ENCODE peak calls at places on chromosomes 4 and X, in five cellular contexts. One of them, this sample, is unnamed.

GRCh38 chr4:136329042-136329662 is 1203.1 kb downstream of the PCDH18 start:
- DNase-seq in WTC11: no peak
- DNase-seq in bronchial epithelial cell: no peak
- DNase-seq in cardiac muscle cell: no peak
- DNase-seq in osteocyte: no peak
- DNase-seq in this sample: no peak

GRCh38 chrX:17464196-17464595 is 89.2 kb downstream of the NHS start:
- DNase-seq in WTC11: no peak
- DNase-seq in bronchial epithelial cell: peak; percentile 69
- DNase-seq in cardiac muscle cell: peak; percentile 32
- DNase-seq in osteocyte: no peak
- DNase-seq in this sample: no peak

GRCh38 chr4:19309365-19309764 is 942.3 kb upstream of the SLIT2 start:
- DNase-seq in WTC11: no peak
- DNase-seq in bronchial epithelial cell: peak; percentile 46
- DNase-seq in cardiac muscle cell: peak; percentile 79
- DNase-seq in osteocyte: no peak
- DNase-seq in this sample: no peak

GRCh38 chrX:137988470-137988869 is 422.5 kb downstream of the ZIC3 start:
- DNase-seq in WTC11: no peak
- DNase-seq in bronchial epithelial cell: no peak
- DNase-seq in cardiac muscle cell: no peak
- DNase-seq in osteocyte: no peak
- DNase-seq in this sample: no peak

GRCh38 chr4:100547541-100548208 is 29.9 kb upstream of the EMCN start:
- DNase-seq in WTC11: peak; percentile 33
- DNase-seq in bronchial epithelial cell: no peak
- DNase-seq in cardiac muscle cell: no peak
- DNase-seq in osteocyte: no peak
- DNase-seq in this sample: no peak

GRCh38 chr4:65893311-65893710 is 223.0 kb upstream of the EPHA5 start:
- DNase-seq in WTC11: no peak
- DNase-seq in bronchial epithelial cell: no peak
- DNase-seq in cardiac muscle cell: no peak
- DNase-seq in osteocyte: no peak
- DNase-seq in this sample: no peak

GRCh38 chr4:91212140-91212681 is 1085.0 kb downstream of the CCSER1 start:
- DNase-seq in WTC11: no peak
- DNase-seq in bronchial epithelial cell: no peak
- DNase-seq in cardiac muscle cell: no peak
- DNase-seq in osteocyte: no peak
- DNase-seq in this sample: no peak

GRCh38 chr4:71239365-71239764 is 99.5 kb upstream of the SLC4A4 start:
- DNase-seq in WTC11: no peak
- DNase-seq in bronchial epithelial cell: peak; percentile 74
- DNase-seq in cardiac muscle cell: no peak
- DNase-seq in osteocyte: no peak
- DNase-seq in this sample: no peak

GRCh38 chr4:145420595-145421214 is 60.9 kb upstream of the SMAD1 start:
- DNase-seq in WTC11: no peak
- DNase-seq in bronchial epithelial cell: no peak
- DNase-seq in cardiac muscle cell: peak; percentile 40
- DNase-seq in osteocyte: no peak
- DNase-seq in this sample: no peak

GRCh38 chrX:11375614-11376119 is 82.5 kb downstream of the AMELX start:
- DNase-seq in WTC11: no peak
- DNase-seq in bronchial epithelial cell: no peak
- DNase-seq in cardiac muscle cell: no peak
- DNase-seq in osteocyte: no peak
- DNase-seq in this sample: no peak

GRCh38 chr4:1825326-1825725 is 30.6 kb downstream of the LETM1 start:
- DNase-seq in WTC11: no peak
- DNase-seq in bronchial epithelial cell: no peak
- DNase-seq in cardiac muscle cell: no peak
- DNase-seq in osteocyte: no peak
- DNase-seq in this sample: no peak

GRCh38 chr4:17577660-17578481 is 873 bp downstream of the LAP3 start:
- DNase-seq in WTC11: peak; percentile 54
- DNase-seq in bronchial epithelial cell: peak; percentile 18
- DNase-seq in cardiac muscle cell: peak; percentile 33
- DNase-seq in osteocyte: no peak
- DNase-seq in this sample: peak; percentile 56

GRCh38 chrX:82038793-82039192 is 836.9 kb downstream of the SH3BGRL start:
- DNase-seq in WTC11: no peak
- DNase-seq in bronchial epithelial cell: no peak
- DNase-seq in cardiac muscle cell: no peak
- DNase-seq in osteocyte: no peak
- DNase-seq in this sample: no peak

GRCh38 chrX:2468406-2469195 is 32.2 kb downstream of the DHRSX start:
- DNase-seq in WTC11: no peak
- DNase-seq in bronchial epithelial cell: no peak
- DNase-seq in cardiac muscle cell: no peak
- DNase-seq in osteocyte: no peak
- DNase-seq in this sample: no peak

GRCh38 chr4:168496834-168497233 is at the start of gene PALLD:
- DNase-seq in WTC11: no peak
- DNase-seq in bronchial epithelial cell: no peak
- DNase-seq in cardiac muscle cell: peak; percentile 26
- DNase-seq in osteocyte: no peak
- DNase-seq in this sample: peak; percentile 5

GRCh38 chr4:40473578-40474388 is 138.7 kb downstream of the CHRNA9 start:
- DNase-seq in WTC11: no peak
- DNase-seq in bronchial epithelial cell: no peak
- DNase-seq in cardiac muscle cell: no peak
- DNase-seq in osteocyte: no peak
- DNase-seq in this sample: peak; percentile 4

GRCh38 chrX:86806786-86807185 is 658.5 kb downstream of the DACH2 start:
- DNase-seq in WTC11: peak; percentile 21
- DNase-seq in bronchial epithelial cell: peak; percentile 4
- DNase-seq in cardiac muscle cell: no peak
- DNase-seq in osteocyte: no peak
- DNase-seq in this sample: peak; percentile 8

GRCh38 chrX:133610056-133610455 is 194.8 kb upstream of the GPC4 start:
- DNase-seq in WTC11: no peak
- DNase-seq in bronchial epithelial cell: no peak
- DNase-seq in cardiac muscle cell: peak; percentile 2
- DNase-seq in osteocyte: no peak
- DNase-seq in this sample: no peak

GRCh38 chrX:96566856-96567255 is 117.8 kb upstream of the DIAPH2 start:
- DNase-seq in WTC11: no peak
- DNase-seq in bronchial epithelial cell: no peak
- DNase-seq in cardiac muscle cell: no peak
- DNase-seq in osteocyte: no peak
- DNase-seq in this sample: no peak

GRCh38 chr4:185165605-185166063 is 22.6 kb downstream of the SLC25A4 start:
- DNase-seq in WTC11: no peak
- DNase-seq in bronchial epithelial cell: no peak
- DNase-seq in cardiac muscle cell: peak; percentile 95
- DNase-seq in osteocyte: no peak
- DNase-seq in this sample: no peak

DNA sequence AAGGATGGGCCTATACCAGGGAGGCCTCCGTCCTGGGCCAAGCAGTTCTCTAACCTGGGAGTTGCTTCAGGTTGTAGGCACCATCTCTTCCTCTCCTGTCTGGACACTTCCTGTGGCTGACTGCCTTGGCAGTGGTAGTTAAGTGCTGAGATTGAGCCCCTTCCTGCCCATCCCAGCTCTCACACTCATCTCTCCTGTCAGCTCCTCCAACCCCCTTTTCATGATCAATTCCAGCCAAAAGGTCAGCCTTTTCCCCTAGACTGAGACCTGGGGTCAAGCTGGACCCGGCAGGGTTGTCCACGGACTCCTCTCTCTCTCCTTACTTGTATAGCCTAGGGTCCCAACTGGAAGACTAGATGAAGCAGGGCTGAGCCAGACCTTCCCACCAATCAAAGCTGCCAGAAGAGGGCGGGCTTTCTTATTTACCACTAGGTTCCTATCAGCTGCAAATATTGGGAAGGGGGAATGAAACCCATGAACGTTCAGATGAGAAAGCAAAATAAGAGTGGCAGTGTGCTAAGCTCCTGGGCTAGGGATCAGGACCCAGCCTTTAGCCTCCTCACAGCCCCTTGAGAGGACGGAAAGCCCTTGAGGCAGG is 34.5 kb downstream of the KDM5C start:
- DNase-seq in WTC11: peak; percentile 56
- DNase-seq in bronchial epithelial cell: peak; percentile 1
- DNase-seq in cardiac muscle cell: no peak
- DNase-seq in osteocyte: no peak
- DNase-seq in this sample: peak; percentile 7
- TF ChIP-seq CTCF in WTC11: no peak
- TF ChIP-seq CTCF in bronchial epithelial cell: peak; percentile 18
- TF ChIP-seq CTCF in cardiac muscle cell: no peak
- TF ChIP-seq CTCF in osteocyte: no peak
- TF ChIP-seq CTCF in this sample: no peak

GRCh38 chrX:136480383-136480782 is 7.4 kb upstream of the BRS3 start:
- DNase-seq in WTC11: no peak
- DNase-seq in bronchial epithelial cell: no peak
- DNase-seq in cardiac muscle cell: no peak
- DNase-seq in osteocyte: no peak
- DNase-seq in this sample: no peak

GRCh38 chrX:136475236-136475635 is 12.5 kb upstream of the BRS3 start:
- DNase-seq in WTC11: no peak
- DNase-seq in bronchial epithelial cell: no peak
- DNase-seq in cardiac muscle cell: no peak
- DNase-seq in osteocyte: no peak
- DNase-seq in this sample: no peak

GRCh38 chrX:136476501-136476900 is 11.2 kb upstream of the BRS3 start:
- DNase-seq in WTC11: no peak
- DNase-seq in bronchial epithelial cell: no peak
- DNase-seq in cardiac muscle cell: no peak
- DNase-seq in osteocyte: no peak
- DNase-seq in this sample: no peak

GRCh38 chrX:136473663-136474062 is 14.1 kb upstream of the BRS3 start:
- DNase-seq in WTC11: no peak
- DNase-seq in bronchial epithelial cell: no peak
- DNase-seq in cardiac muscle cell: no peak
- DNase-seq in osteocyte: no peak
- DNase-seq in this sample: no peak

GRCh38 chrX:136477026-136477425 is 10.7 kb upstream of the BRS3 start:
- DNase-seq in WTC11: no peak
- DNase-seq in bronchial epithelial cell: no peak
- DNase-seq in cardiac muscle cell: no peak
- DNase-seq in osteocyte: no peak
- DNase-seq in this sample: no peak
- TF ChIP-seq CTCF in WTC11: no peak
- TF ChIP-seq CTCF in bronchial epithelial cell: no peak
- TF ChIP-seq CTCF in cardiac muscle cell: no peak
- TF ChIP-seq CTCF in osteocyte: no peak
- TF ChIP-seq CTCF in this sample: no peak

DNA sequence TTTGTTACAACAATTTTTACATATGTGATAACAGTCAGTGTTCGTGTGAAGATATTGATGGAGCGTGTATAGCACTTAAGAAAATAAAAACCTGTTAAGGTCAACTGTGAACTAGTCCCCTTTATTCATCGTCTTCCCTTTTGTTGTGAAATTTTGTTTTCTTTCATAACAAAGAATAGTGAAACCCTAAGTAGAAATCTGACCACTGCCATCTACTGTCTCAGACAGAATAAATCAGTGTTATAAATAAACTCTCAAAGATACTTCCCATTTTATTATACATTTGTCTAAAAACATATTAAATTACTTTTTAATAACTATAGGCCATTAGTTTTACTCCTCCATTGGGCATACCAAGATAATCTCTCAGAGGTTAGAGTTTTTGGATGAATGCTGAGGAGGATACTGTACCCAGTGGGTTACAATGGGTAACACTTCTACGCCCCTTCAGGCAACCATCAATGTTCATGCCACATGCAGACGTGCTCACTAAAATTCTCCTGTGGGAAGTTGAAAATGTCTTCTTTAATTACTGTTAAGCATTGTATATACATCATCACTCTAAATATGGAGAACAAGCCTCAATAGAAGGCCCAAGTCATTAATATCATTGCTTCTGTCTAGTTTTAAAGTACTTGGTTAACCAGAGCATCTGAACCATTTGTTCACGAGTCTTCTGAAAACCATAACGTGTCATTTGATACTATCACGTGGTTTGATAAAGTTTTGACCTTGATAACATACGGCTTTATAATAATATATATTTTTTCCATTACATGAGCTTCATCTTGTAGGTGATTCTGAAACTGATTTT is 171.2 kb downstream of the TMA16 start:
- DNase-seq in WTC11: no peak
- DNase-seq in bronchial epithelial cell: no peak
- DNase-seq in cardiac muscle cell: no peak
- DNase-seq in osteocyte: no peak
- DNase-seq in this sample: no peak
- TF ChIP-seq CTCF in WTC11: no peak
- TF ChIP-seq CTCF in bronchial epithelial cell: no peak
- TF ChIP-seq CTCF in cardiac muscle cell: no peak
- TF ChIP-seq CTCF in osteocyte: peak; percentile 16
- TF ChIP-seq CTCF in this sample: no peak

GRCh38 chrX:36909584-36909983 is 98.6 kb upstream of the FAM47C start:
- DNase-seq in WTC11: no peak
- DNase-seq in bronchial epithelial cell: no peak
- DNase-seq in cardiac muscle cell: peak; percentile 60
- DNase-seq in osteocyte: no peak
- DNase-seq in this sample: no peak
- TF ChIP-seq CTCF in WTC11: no peak
- TF ChIP-seq CTCF in bronchial epithelial cell: no peak
- TF ChIP-seq CTCF in cardiac muscle cell: no peak
- TF ChIP-seq CTCF in osteocyte: no peak
- TF ChIP-seq CTCF in this sample: no peak

GRCh38 chr4:183838987-183839712 is 66.0 kb upstream of the STOX2 start:
- DNase-seq in WTC11: no peak
- DNase-seq in bronchial epithelial cell: peak; percentile 32
- DNase-seq in cardiac muscle cell: peak; percentile 47
- DNase-seq in osteocyte: no peak
- DNase-seq in this sample: no peak
- TF ChIP-seq CTCF in WTC11: no peak
- TF ChIP-seq CTCF in bronchial epithelial cell: peak; percentile 14
- TF ChIP-seq CTCF in cardiac muscle cell: peak; percentile 27
- TF ChIP-seq CTCF in osteocyte: peak; percentile 32
- TF ChIP-seq CTCF in this sample: no peak

GRCh38 chr4:104615926-104616325 is 121.2 kb upstream of the CXXC4 start:
- DNase-seq in WTC11: no peak
- DNase-seq in bronchial epithelial cell: no peak
- DNase-seq in cardiac muscle cell: no peak
- DNase-seq in osteocyte: no peak
- DNase-seq in this sample: no peak

GRCh38 chr4:104615496-104615895 is 120.8 kb upstream of the CXXC4 start:
- DNase-seq in WTC11: no peak
- DNase-seq in bronchial epithelial cell: peak; percentile 76
- DNase-seq in cardiac muscle cell: no peak
- DNase-seq in osteocyte: no peak
- DNase-seq in this sample: no peak

GRCh38 chr4:104616401-104616820 is 121.7 kb upstream of the CXXC4 start:
- DNase-seq in WTC11: no peak
- DNase-seq in bronchial epithelial cell: no peak
- DNase-seq in cardiac muscle cell: peak; percentile 23
- DNase-seq in osteocyte: no peak
- DNase-seq in this sample: no peak
- TF ChIP-seq CTCF in WTC11: no peak
- TF ChIP-seq CTCF in bronchial epithelial cell: no peak
- TF ChIP-seq CTCF in cardiac muscle cell: no peak
- TF ChIP-seq CTCF in osteocyte: no peak
- TF ChIP-seq CTCF in this sample: no peak

GRCh38 chrX:53728506-53728905 is 42.0 kb upstream of the HUWE1 start:
- DNase-seq in WTC11: no peak
- DNase-seq in bronchial epithelial cell: no peak
- DNase-seq in cardiac muscle cell: no peak
- DNase-seq in osteocyte: no peak
- DNase-seq in this sample: no peak
- TF ChIP-seq CTCF in WTC11: no peak
- TF ChIP-seq CTCF in bronchial epithelial cell: no peak
- TF ChIP-seq CTCF in cardiac muscle cell: no peak
- TF ChIP-seq CTCF in osteocyte: no peak
- TF ChIP-seq CTCF in this sample: no peak